ENCODE peak calls at places on chromosomes 13 and 19, in five cellular contexts. U is SK-N-SH, N is HepG2, D is HCT116, X is GM12878. K is an unnamed sample.

GRCh38 chr13:22757530-22758120 is 423.2 kb upstream of the SGCG start:
- DNase-seq in N (no peak), U (peak), D (no peak), X (no peak), K (no peak)

GRCh38 chr13:101127741-101128353 is 288.5 kb downstream of the NALCN start:
- DNase-seq in D (peak), U (peak), N (peak), X (no peak), K (no peak)

GRCh38 chr19:18173054-18173571 is 500 bp upstream of the IFI30 start:
- DNase-seq in D (no peak), U (no peak), X (no peak), N (no peak), K (no peak)

GRCh38 chr13:28329395-28330158 is 165.4 kb downstream of the FLT1 start:
- DNase-seq in D (no peak), N (no peak), U (no peak), X (no peak), K (no peak)

GRCh38 chr13:42334329-42334706 is 62.4 kb downstream of the AKAP11 start:
- DNase-seq in X (peak), U (no peak), D (no peak), N (no peak), K (peak)

GRCh38 chr19:49684251-49684982 is 5.0 kb upstream of the ADM5 start:
- DNase-seq in N (no peak), X (no peak), D (no peak), U (peak), K (no peak)

GRCh38 chr13:96527497-96527896 is 437.6 kb downstream of the HS6ST3 start:
- DNase-seq in X (no peak), N (no peak), D (no peak), U (no peak), K (no peak)

GRCh38 chr19:55620410-55620809 is 4.0 kb downstream of the ZNF784 start:
- DNase-seq in U (no peak), X (no peak), N (no peak), D (no peak), K (no peak)

GRCh38 chr19:10907925-10908324 is 20.5 kb downstream of the YIPF2 start:
- DNase-seq in N (no peak), D (no peak), U (no peak), X (no peak), K (no peak)

GRCh38 chr13:110575322-110576069 is 14.0 kb upstream of the RAB20 start:
- DNase-seq in X (peak), U (peak), N (peak), D (no peak), K (no peak)

GRCh38 chr19:37990362-37990761 is 83.4 kb downstream of the SIPA1L3 start:
- DNase-seq in X (no peak), N (no peak), U (no peak), D (no peak), K (peak)

GRCh38 chr13:66835040-66835628 is 395.0 kb downstream of the PCDH9 start:
- DNase-seq in U (peak), X (no peak), D (no peak), N (peak), K (no peak)

GRCh38 chr13:110894086-110894485 is 20.8 kb downstream of the ANKRD10 start:
- DNase-seq in U (no peak), X (no peak), D (no peak), N (no peak), K (no peak)

GRCh38 chr19:29586401-29586800 is 19.7 kb upstream of the POP4 start:
- DNase-seq in N (no peak), U (no peak), X (no peak), D (no peak), K (no peak)

GRCh38 chr13:46894534-46894906 is 2.3 kb downstream of the HTR2A start:
- DNase-seq in U (no peak), X (no peak), D (no peak), N (no peak), K (no peak)

GRCh38 chr19:15358918-15359317 is 20.7 kb downstream of the AKAP8 start:
- DNase-seq in U (no peak), N (no peak), D (no peak), X (no peak), K (no peak)

GRCh38 chr13:111328803-111329410 is 8.5 kb downstream of the TEX29 start:
- DNase-seq in D (no peak), N (no peak), U (no peak), X (no peak), K (no peak)

GRCh38 chr19:35513231-35513974 is at the start of gene DMKN:
- DNase-seq in N (peak), U (no peak), D (peak), X (no peak), K (no peak)
- TF ChIP-seq YY1 in N (no peak), U (no peak), D (no peak), X (no peak), K (no peak)

DNA sequence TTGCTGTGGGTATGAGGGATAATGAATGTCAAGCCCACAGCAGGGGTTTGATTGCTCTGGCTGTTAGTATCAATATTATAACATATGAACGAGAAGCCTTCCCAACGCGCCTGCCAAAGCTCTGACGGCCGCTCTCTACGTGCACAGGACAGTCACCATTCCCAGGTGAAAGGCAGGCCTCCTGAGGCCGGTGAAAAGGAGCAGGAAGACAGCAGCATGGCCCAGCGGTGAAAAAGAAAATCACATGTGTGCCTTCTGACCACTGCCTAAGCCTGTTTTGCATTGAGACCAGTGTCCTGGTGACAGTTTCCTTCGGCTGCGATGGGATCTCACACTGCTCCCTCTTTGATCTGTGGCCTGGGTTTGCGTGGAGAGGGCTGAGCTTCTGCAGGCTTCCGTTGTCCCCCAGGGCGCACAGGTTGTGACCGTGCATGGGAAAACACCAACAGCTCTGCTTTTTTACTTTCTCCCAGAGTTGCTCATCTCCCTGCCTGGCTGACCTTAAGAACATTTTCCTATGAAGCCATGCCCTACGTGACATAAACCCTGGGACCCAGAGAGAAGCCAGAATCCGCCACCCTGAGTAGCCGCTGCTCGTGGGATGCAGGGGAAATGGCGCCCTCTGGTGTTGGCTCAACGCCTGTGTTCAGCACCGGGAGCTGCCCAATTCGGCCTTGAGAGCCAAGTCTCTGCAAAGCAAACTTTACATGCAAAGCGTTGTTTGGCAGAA is 112.0 kb upstream of the GPR12 start:
- DNase-seq in N (peak), X (no peak), D (peak), U (peak), K (peak)
- TF ChIP-seq YY1 in N (no peak), X (no peak), D (peak), U (no peak), K (peak)

GRCh38 chr19:41930322-41930722 is 2.1 kb upstream of the ERFL start:
- DNase-seq in N (no peak), X (no peak), D (no peak), U (no peak), K (no peak)

GRCh38 chr19:41928221-41928683 is at the start of gene ERFL:
- DNase-seq in U (peak), D (no peak), N (no peak), X (no peak), K (no peak)

GRCh38 chr19:41929536-41930071 is 1.4 kb upstream of the ERFL start:
- DNase-seq in N (no peak), U (no peak), D (no peak), X (no peak), K (no peak)

GRCh38 chr19:41927810-41928192 is 448 bp downstream of the ERFL start:
- DNase-seq in N (no peak), X (no peak), U (peak), D (no peak), K (no peak)

GRCh38 chr19:41928754-41929535 is 696 bp upstream of the ERFL start:
- DNase-seq in U (no peak), X (no peak), N (no peak), D (no peak), K (no peak)
- TF ChIP-seq YY1 in U (no peak), X (no peak), N (no peak), D (no peak), K (no peak)

GRCh38 chr13:99421271-99421670 is 80.0 kb upstream of the TM9SF2 start:
- DNase-seq in N (no peak), D (no peak), X (no peak), U (no peak), K (no peak)

GRCh38 chr13:99419591-99420243 is 81.6 kb upstream of the TM9SF2 start:
- DNase-seq in D (no peak), N (no peak), X (no peak), U (no peak), K (no peak)

GRCh38 chr13:99418663-99419140 is 82.6 kb upstream of the TM9SF2 start:
- DNase-seq in U (no peak), D (no peak), N (no peak), X (no peak), K (no peak)

GRCh38 chr13:99422556-99423220 is 78.6 kb upstream of the TM9SF2 start:
- DNase-seq in D (no peak), U (no peak), X (no peak), N (no peak), K (no peak)

DNA sequence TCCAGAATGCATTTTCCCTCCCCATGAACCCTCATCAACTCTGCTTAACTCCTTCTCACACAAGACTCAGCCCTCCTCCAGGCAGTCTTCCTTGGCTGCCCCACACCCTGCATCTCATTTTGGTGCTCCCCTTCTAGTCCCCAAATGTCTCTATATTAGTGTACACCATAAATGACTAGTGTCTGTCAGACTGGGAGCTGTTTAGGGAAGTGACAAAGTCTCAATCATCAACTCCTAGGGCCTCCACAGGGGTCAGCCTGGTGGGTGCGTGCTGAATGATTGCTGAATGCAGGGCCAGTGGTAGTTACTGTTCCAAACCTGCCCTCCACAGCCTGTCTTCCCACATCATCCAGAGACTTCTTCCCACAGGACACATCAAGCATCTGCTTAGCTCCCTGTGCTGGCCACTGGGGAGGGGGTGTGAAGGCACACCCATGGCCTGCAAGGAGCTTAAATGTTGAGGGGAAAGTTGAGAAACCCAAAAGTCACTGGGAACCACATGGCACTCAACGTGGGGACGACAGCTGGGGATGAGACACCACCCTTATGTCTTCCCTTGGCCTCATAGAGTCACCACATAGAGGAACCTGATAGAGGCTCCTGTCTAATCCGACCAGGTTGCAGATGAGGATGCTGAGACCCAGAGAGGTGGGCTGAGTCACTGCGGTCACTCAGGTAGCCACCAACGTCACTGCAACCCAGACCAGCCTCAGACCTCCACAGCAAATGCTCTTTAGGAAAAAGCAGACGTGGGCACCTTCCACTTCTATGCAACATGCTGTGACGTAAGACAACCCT is 79.3 kb upstream of the TM9SF2 start:
- DNase-seq in X (no peak), D (no peak), N (no peak), U (no peak), K (no peak)
- TF ChIP-seq YY1 in X (no peak), D (no peak), N (no peak), U (no peak), K (no peak)

GRCh38 chr13:50124536-50125305 is 109.5 kb downstream of the KCNRG start:
- DNase-seq in N (peak), X (no peak), D (no peak), U (peak), K (no peak)
- TF ChIP-seq YY1 in N (no peak), X (no peak), D (no peak), U (no peak), K (no peak)

GRCh38 chr19:53520547-53521372 is 17.2 kb upstream of the ZNF331 start:
- DNase-seq in N (peak), U (peak), D (no peak), X (peak), K (peak)
- TF ChIP-seq YY1 in N (peak), U (peak), D (no peak), X (peak), K (peak)